ENCODE peak calls at places on chromosomes 6 and 20, in eight cellular contexts. Z is astrocyte, V is mammary epithelial cell, L is hepatocyte, Y is MM.1S, O is neural progenitor cell, U is fibroblast of lung, C is HCT116. A is an unnamed sample.

GRCh38 chr6:116111552-116112528 is 11.2 kb downstream of the NT5DC1 start:
- DNase-seq in O (peak), Y (peak), U (peak), C (peak), Z (no peak), V (peak), L (peak), A (peak)

GRCh38 chr6:105593805-105594231 is 190.9 kb upstream of the PREP start:
- DNase-seq in U (peak), C (no peak), L (no peak), Y (no peak), V (no peak), Z (peak), O (no peak), A (no peak)

GRCh38 chr6:118735320-118735719 is 83.9 kb upstream of the CEP85L start:
- DNase-seq in O (peak), L (no peak), Z (no peak), V (no peak), Y (no peak), C (no peak), U (no peak), A (peak)

GRCh38 chr6:129709451-129709908 is 497 bp downstream of the ARHGAP18 start:
- DNase-seq in U (peak), Y (no peak), L (peak), O (no peak), Z (peak), V (no peak), C (no peak), A (peak)

GRCh38 chr20:51412991-51413471 is 129.5 kb downstream of the NFATC2 start:
- DNase-seq in V (no peak), Z (no peak), L (peak), O (no peak), Y (no peak), C (no peak), U (no peak), A (peak)

GRCh38 chr20:33442136-33443005 is 1.2 kb downstream of the SNTA1 start:
- DNase-seq in U (no peak), C (no peak), Y (no peak), Z (no peak), L (no peak), V (no peak), O (no peak), A (no peak)

GRCh38 chr20:63101781-63102719 is 95.3 kb upstream of the BHLHE23 start:
- DNase-seq in Z (peak), L (peak), V (peak), O (peak), C (no peak), U (peak), Y (peak), A (peak)

GRCh38 chr6:2875840-2876207 is 27.3 kb downstream of the SERPINB9 start:
- DNase-seq in Y (no peak), L (no peak), U (no peak), O (peak), V (no peak), C (no peak), Z (no peak), A (no peak)

GRCh38 chr6:43095939-43096338 is 19.8 kb downstream of the PTK7 start:
- DNase-seq in L (no peak), O (no peak), U (no peak), Y (no peak), Z (no peak), V (no peak), C (no peak), A (no peak)

GRCh38 chr6:169326067-169326799 is 72.6 kb upstream of the THBS2 start:
- DNase-seq in V (peak), C (peak), L (peak), Y (no peak), Z (peak), U (peak), O (peak), A (peak)

GRCh38 chr6:30060634-30060981 is 457 bp upstream of the POLR1H start:
- DNase-seq in L (peak), V (peak), Z (peak), Y (peak), O (peak), U (peak), C (no peak), A (peak)

GRCh38 chr6:109702797-109703196 is 11.7 kb downstream of the FIG4 start:
- DNase-seq in Z (no peak), V (no peak), Y (no peak), L (no peak), U (no peak), C (no peak), O (no peak), A (no peak)

GRCh38 chr6:40160826-40161225 is 226.6 kb upstream of the MOCS1 start:
- DNase-seq in Y (no peak), L (peak), Z (no peak), C (no peak), V (peak), U (no peak), O (no peak), A (peak)

GRCh38 chr6:29603930-29604329 is 19.0 kb downstream of the OR2H2 start:
- DNase-seq in O (no peak), L (no peak), V (no peak), Y (no peak), Z (no peak), U (no peak), C (no peak), A (no peak)

GRCh38 chr6:121816361-121816760 is 380.9 kb downstream of the GJA1 start:
- DNase-seq in Y (no peak), L (no peak), V (no peak), U (peak), C (no peak), O (no peak), Z (no peak), A (no peak)

GRCh38 chr20:54323227-54323734 is 115.4 kb downstream of the PFDN4 start:
- DNase-seq in Y (no peak), C (no peak), V (no peak), U (no peak), Z (no peak), L (no peak), O (no peak), A (no peak)

GRCh38 chr6:90388395-90388794 is 91.8 kb upstream of the BACH2 start:
- DNase-seq in L (no peak), Y (no peak), U (no peak), C (no peak), V (no peak), Z (no peak), O (no peak), A (no peak)

GRCh38 chr20:62141397-62142251 is 1.6 kb downstream of the PSMA7 start:
- DNase-seq in L (peak), V (peak), O (peak), U (no peak), Z (no peak), C (no peak), Y (peak), A (peak)

GRCh38 chr6:122717350-122717749 is 62.2 kb upstream of the FABP7 start:
- DNase-seq in Z (peak), U (peak), V (no peak), L (no peak), O (peak), C (no peak), Y (no peak), A (peak)

GRCh38 chr20:44684047-44684965 is 30.9 kb upstream of the CCN5 start:
- DNase-seq in L (no peak), Z (no peak), U (no peak), C (no peak), V (no peak), O (no peak), Y (no peak), A (no peak)

GRCh38 chr20:10671850-10672578 is 1.8 kb downstream of the JAG1 start:
- DNase-seq in Y (peak), O (peak), Z (no peak), U (peak), L (peak), C (no peak), V (no peak), A (peak)

GRCh38 chr20:23019403-23019802 is 15.7 kb upstream of the SSTR4 start:
- DNase-seq in U (no peak), O (no peak), Z (no peak), Y (no peak), C (no peak), L (no peak), V (no peak), A (no peak)

GRCh38 chr6:170269873-170270541 is 20.9 kb downstream of the DLL1 start:
- DNase-seq in U (no peak), C (no peak), L (no peak), O (peak), Z (no peak), V (no peak), Y (no peak), A (no peak)

GRCh38 chr6:57141451-57142177 is 30.5 kb upstream of the BAG2 start:
- DNase-seq in O (no peak), L (no peak), C (no peak), Y (no peak), V (no peak), U (no peak), Z (no peak), A (no peak)

GRCh38 chr20:50257860-50258259 is 67.2 kb downstream of the CEBPB start:
- DNase-seq in L (no peak), O (no peak), Z (no peak), V (no peak), Y (no peak), U (no peak), C (no peak), A (no peak)

GRCh38 chr20:22583773-22584629 is at the start of gene FOXA2:
- DNase-seq in Z (no peak), C (no peak), Y (no peak), V (no peak), U (no peak), O (peak), L (peak), A (no peak)

GRCh38 chr6:96943535-96943934 is 19.0 kb downstream of the KLHL32 start:
- DNase-seq in Y (no peak), Z (no peak), V (no peak), O (no peak), C (no peak), L (no peak), U (no peak), A (no peak)

GRCh38 chr20:19284400-19285178 is 72.1 kb downstream of the SLC24A3 start:
- DNase-seq in O (no peak), U (no peak), V (no peak), C (no peak), L (no peak), Y (no peak), Z (no peak), A (no peak)

GRCh38 chr20:38229376-38230252 is 30.9 kb downstream of the KIAA1755 start:
- DNase-seq in O (peak), Z (no peak), C (no peak), Y (no peak), U (no peak), L (no peak), V (no peak), A (no peak)

GRCh38 chr6:7343546-7344475 is 30.8 kb upstream of the SSR1 start:
- DNase-seq in O (no peak), V (no peak), C (no peak), Y (no peak), Z (no peak), L (no peak), U (no peak), A (no peak)

GRCh38 chr6:170091000-170091638 is 199.8 kb downstream of the DLL1 start:
- DNase-seq in C (no peak), Y (no peak), V (no peak), O (no peak), Z (no peak), L (no peak), U (no peak), A (no peak)

GRCh38 chr6:163533443-163533842 is 118.9 kb downstream of the QKI start:
- DNase-seq in V (peak), O (no peak), C (no peak), Z (peak), U (peak), L (peak), Y (no peak), A (no peak)

GRCh38 chr6:110518281-110518623 is 41.8 kb upstream of the SLC22A16 start:
- DNase-seq in O (peak), Y (no peak), C (no peak), V (no peak), L (no peak), U (no peak), Z (no peak), A (peak)

GRCh38 chr6:44036699-44037101 is 90.6 kb downstream of the MRPL14 start:
- DNase-seq in Y (no peak), O (no peak), C (no peak), V (no peak), Z (no peak), L (no peak), U (no peak), A (no peak)

DNA sequence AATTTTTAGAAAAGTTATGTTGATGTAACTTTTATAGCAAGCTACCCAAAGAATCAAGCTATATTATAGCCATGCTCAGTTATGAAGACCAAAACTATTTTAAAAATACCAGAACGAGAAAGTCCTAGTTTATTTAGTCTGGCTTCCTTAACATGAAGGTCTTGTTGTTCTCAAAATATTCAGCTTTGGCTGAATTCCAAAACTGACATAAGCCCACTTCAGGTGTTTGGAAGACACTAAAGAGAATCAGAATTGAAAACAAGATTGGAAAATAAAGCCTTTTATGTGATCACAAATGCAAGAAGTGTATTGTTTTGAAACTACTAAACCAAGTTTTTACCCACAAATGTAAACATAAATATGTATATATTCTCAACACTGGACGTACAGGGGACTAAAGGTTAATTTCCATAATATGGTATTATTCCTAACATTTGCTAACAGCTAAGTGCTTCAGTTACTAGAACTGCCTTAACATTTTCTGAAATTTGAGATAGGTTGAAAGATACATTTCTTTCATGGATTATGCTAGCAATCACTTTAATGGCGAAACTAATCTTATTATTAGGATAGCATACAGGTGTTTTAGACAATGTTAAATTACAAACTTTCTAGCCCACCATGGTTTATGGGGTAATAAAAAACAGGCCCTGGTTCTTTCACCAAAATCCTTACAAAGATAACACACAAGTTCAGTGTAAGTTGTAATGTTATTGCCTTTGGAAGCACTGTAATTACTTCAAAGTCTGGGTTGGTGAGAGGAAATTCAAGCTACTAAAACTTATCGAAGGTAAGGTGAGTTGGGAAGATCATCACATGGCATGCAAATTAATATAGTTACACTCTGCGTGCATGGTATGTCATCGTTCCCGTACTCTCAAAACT is 1.6 kb downstream of the MAP3K5 start:
- DNase-seq in Z (no peak), Y (no peak), L (no peak), C (no peak), O (no peak), V (no peak), U (peak), A (no peak)
- H3K27ac ChIP-seq in Z (peak), Y (peak), L (no peak), C (peak), O (no peak), V (peak), U (peak), A (no peak)

DNA sequence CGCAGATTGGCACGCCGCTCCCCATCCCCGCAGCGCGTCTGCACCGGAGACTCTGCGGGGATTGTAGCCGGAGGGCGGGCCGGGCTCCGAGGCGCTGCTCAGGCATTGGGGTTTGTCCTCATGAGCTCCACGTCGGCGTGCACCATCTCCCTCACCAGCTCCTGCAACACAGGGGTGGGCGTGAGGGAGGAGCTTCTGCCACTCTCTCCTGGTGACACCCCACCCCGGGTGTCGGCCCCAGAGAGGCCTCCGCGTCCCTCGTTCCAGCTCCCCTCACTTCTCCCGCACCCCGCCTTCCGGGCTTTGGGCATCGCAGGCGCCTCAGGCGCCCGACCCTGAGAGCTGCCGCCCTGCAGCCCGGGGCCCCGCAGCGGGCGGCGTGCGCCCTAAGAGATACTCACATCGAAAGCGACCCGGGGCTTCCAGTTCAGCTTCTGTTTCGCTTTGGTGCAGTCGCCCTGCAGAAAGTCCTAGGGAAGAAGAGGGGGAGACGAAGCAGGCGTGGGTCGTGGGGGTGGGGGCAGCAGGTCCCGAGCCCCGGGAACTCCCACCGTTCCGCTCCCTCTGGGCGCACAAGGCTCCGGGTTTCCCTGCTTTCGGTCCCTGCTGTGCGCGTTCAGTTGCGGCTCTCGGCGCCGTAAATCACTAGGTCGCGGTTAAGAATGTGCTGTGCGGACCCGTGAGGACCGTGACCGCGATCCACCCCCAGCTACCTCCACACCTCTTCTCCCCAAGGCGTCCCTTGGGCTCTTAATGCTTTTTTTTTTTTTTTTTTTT is 14.5 kb downstream of the FOXC1 start:
- DNase-seq in C (no peak), O (peak), Z (no peak), Y (no peak), V (no peak), L (peak), U (no peak), A (peak)
- TF ChIP-seq EZH2 in C (no peak), O (peak), Z (no peak), Y (no peak), V (no peak), L (no peak), U (no peak), A (no peak)

GRCh38 chr6:148436466-148436865 is 93.8 kb downstream of the SASH1 start:
- DNase-seq in C (no peak), U (no peak), V (no peak), Y (no peak), Z (no peak), O (no peak), L (no peak), A (no peak)
- H3K27ac ChIP-seq in C (no peak), U (no peak), V (no peak), Y (no peak), Z (no peak), O (no peak), L (no peak), A (no peak)

GRCh38 chr6:89117285-89118108 is at the start of gene SRSF12:
- DNase-seq in Y (peak), C (no peak), V (peak), U (peak), Z (peak), L (peak), O (peak), A (peak)
- TF ChIP-seq EZH2 in Y (no peak), C (no peak), V (no peak), U (no peak), Z (peak), L (no peak), O (no peak), A (no peak)

DNA sequence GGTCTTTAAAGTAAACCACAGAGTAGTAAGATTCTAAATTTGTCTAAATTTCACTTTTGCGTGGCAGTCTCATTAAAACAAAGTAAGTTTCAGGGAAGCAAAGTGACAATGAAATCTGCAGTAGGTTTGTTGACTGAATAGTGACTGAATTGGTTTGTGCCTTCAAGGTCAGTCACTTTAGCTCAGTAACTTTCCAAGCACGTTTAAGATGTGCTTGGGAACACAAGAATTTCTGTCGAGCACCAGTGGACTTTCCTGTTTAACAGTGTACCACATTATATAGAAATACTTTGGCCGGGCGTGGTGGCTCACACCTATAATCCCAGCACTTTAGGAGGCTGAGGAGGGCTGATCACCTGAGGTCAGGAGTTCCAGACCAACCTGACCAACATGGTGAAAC is 1.7 kb upstream of the CD24 start:
- DNase-seq in O (no peak), L (peak), V (no peak), C (no peak), Y (no peak), U (no peak), Z (no peak), A (no peak)
- H3K27ac ChIP-seq in O (no peak), L (peak), V (no peak), C (no peak), Y (no peak), U (no peak), Z (no peak), A (no peak)

GRCh38 chr20:48767269-48767960 is 60.4 kb downstream of the PREX1 start:
- DNase-seq in C (no peak), Z (no peak), L (no peak), O (no peak), Y (no peak), V (no peak), U (no peak), A (no peak)
- TF ChIP-seq EZH2 in C (no peak), Z (no peak), L (no peak), O (no peak), Y (no peak), V (no peak), U (no peak), A (no peak)

DNA sequence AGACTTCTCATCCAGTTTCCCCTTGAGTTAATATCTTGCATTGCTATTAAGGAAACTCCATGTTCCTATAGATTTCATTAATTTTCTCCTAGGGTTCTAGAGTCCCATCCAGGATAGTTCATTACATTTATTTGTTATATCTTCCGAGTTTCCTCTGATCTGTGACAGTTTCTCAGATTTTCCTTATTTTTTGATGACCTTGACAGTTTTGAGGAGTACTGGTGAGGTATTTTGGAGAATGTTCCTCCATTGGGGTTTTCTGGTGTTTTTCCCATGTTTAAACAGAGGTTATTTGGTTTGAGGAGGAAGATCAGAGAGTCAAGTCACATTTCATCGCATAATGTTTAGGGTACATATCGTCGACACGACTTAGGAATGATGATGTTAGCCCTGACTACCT is 67.7 kb downstream of the LAMP5 start:
- DNase-seq in V (no peak), Y (no peak), O (no peak), U (no peak), L (no peak), C (no peak), Z (no peak), A (no peak)
- H3K27ac ChIP-seq in V (no peak), Y (no peak), O (no peak), U (no peak), L (no peak), C (no peak), Z (no peak), A (no peak)

A was measured in A673.